ENCODE peak calls at places on chromosomes 2 and 18, in five cellular contexts. One of them, this sample, is unnamed.

GRCh38 chr2:26503238-26503880 is 25.4 kb upstream of the OTOF start:
- DNase-seq in non-pigmented ciliary epithelial cell: no peak
- DNase-seq in endothelial cell: peak
- DNase-seq in cardiac muscle cell: peak
- DNase-seq in T-cell: peak
- DNase-seq in this sample: peak

GRCh38 chr2:239529313-239530015 is 128.6 kb upstream of the HDAC4 start:
- DNase-seq in cardiac muscle cell: no peak
- DNase-seq in T-cell: no peak
- DNase-seq in non-pigmented ciliary epithelial cell: no peak
- DNase-seq in endothelial cell: no peak
- DNase-seq in this sample: no peak

GRCh38 chr18:55732227-55733106 is 144.5 kb upstream of the TCF4 start:
- DNase-seq in non-pigmented ciliary epithelial cell: peak
- DNase-seq in endothelial cell: no peak
- DNase-seq in cardiac muscle cell: peak
- DNase-seq in T-cell: no peak
- DNase-seq in this sample: no peak

GRCh38 chr18:31230495-31230894 is 67.8 kb upstream of the DSC1 start:
- DNase-seq in non-pigmented ciliary epithelial cell: no peak
- DNase-seq in endothelial cell: no peak
- DNase-seq in cardiac muscle cell: peak
- DNase-seq in T-cell: no peak
- DNase-seq in this sample: peak

GRCh38 chr18:45249306-45249705 is 366.0 kb upstream of the SLC14A2 start:
- DNase-seq in endothelial cell: no peak
- DNase-seq in T-cell: no peak
- DNase-seq in cardiac muscle cell: peak
- DNase-seq in non-pigmented ciliary epithelial cell: no peak
- DNase-seq in this sample: no peak

GRCh38 chr18:75280427-75281280 is 70.1 kb downstream of the TSHZ1 start:
- DNase-seq in T-cell: no peak
- DNase-seq in non-pigmented ciliary epithelial cell: no peak
- DNase-seq in endothelial cell: no peak
- DNase-seq in cardiac muscle cell: no peak
- DNase-seq in this sample: no peak

GRCh38 chr2:145984541-145984940 is 1464.6 kb upstream of the ZEB2 start:
- DNase-seq in non-pigmented ciliary epithelial cell: peak
- DNase-seq in endothelial cell: no peak
- DNase-seq in cardiac muscle cell: peak
- DNase-seq in T-cell: no peak
- DNase-seq in this sample: peak

GRCh38 chr18:13877133-13877532 is 38.2 kb downstream of the MC2R start:
- DNase-seq in cardiac muscle cell: no peak
- DNase-seq in T-cell: no peak
- DNase-seq in endothelial cell: no peak
- DNase-seq in non-pigmented ciliary epithelial cell: no peak
- DNase-seq in this sample: no peak

GRCh38 chr2:3168230-3168891 is 209.3 kb downstream of the EIPR1 start:
- DNase-seq in endothelial cell: no peak
- DNase-seq in T-cell: no peak
- DNase-seq in cardiac muscle cell: peak
- DNase-seq in non-pigmented ciliary epithelial cell: peak
- DNase-seq in this sample: peak

GRCh38 chr18:5895300-5895885 is at the start of gene TMEM200C:
- DNase-seq in endothelial cell: peak
- DNase-seq in non-pigmented ciliary epithelial cell: no peak
- DNase-seq in T-cell: no peak
- DNase-seq in cardiac muscle cell: peak
- DNase-seq in this sample: no peak

GRCh38 chr2:234725528-234726264 is 226.1 kb upstream of the SH3BP4 start:
- DNase-seq in T-cell: no peak
- DNase-seq in non-pigmented ciliary epithelial cell: no peak
- DNase-seq in endothelial cell: no peak
- DNase-seq in cardiac muscle cell: no peak
- DNase-seq in this sample: no peak

GRCh38 chr18:74518456-74519315 is 15.6 kb upstream of the CNDP1 start:
- DNase-seq in endothelial cell: no peak
- DNase-seq in T-cell: no peak
- DNase-seq in cardiac muscle cell: no peak
- DNase-seq in non-pigmented ciliary epithelial cell: no peak
- DNase-seq in this sample: no peak

GRCh38 chr18:55318864-55319516 is 269.0 kb downstream of the TCF4 start:
- DNase-seq in cardiac muscle cell: peak
- DNase-seq in endothelial cell: no peak
- DNase-seq in non-pigmented ciliary epithelial cell: no peak
- DNase-seq in T-cell: no peak
- DNase-seq in this sample: no peak

GRCh38 chr2:27860111-27860510 is 30.1 kb downstream of the RBKS start:
- DNase-seq in cardiac muscle cell: peak
- DNase-seq in T-cell: no peak
- DNase-seq in non-pigmented ciliary epithelial cell: peak
- DNase-seq in endothelial cell: no peak
- DNase-seq in this sample: peak

GRCh38 chr2:54524236-54524991 is 68.3 kb downstream of the SPTBN1 start:
- DNase-seq in endothelial cell: no peak
- DNase-seq in non-pigmented ciliary epithelial cell: no peak
- DNase-seq in T-cell: no peak
- DNase-seq in cardiac muscle cell: peak
- DNase-seq in this sample: peak

GRCh38 chr2:202965810-202966454 is 48.7 kb upstream of the NBEAL1 start:
- DNase-seq in non-pigmented ciliary epithelial cell: peak
- DNase-seq in T-cell: no peak
- DNase-seq in cardiac muscle cell: peak
- DNase-seq in endothelial cell: no peak
- DNase-seq in this sample: peak

GRCh38 chr2:133955174-133955573 is 298.7 kb upstream of the MGAT5 start:
- DNase-seq in cardiac muscle cell: no peak
- DNase-seq in non-pigmented ciliary epithelial cell: no peak
- DNase-seq in T-cell: no peak
- DNase-seq in endothelial cell: no peak
- DNase-seq in this sample: no peak

GRCh38 chr2:214019229-214019972 is 391.5 kb upstream of the VWC2L start:
- DNase-seq in endothelial cell: no peak
- DNase-seq in cardiac muscle cell: peak
- DNase-seq in T-cell: no peak
- DNase-seq in non-pigmented ciliary epithelial cell: peak
- DNase-seq in this sample: peak

GRCh38 chr2:172775319-172775718 is 39.7 kb downstream of the RAPGEF4 start:
- DNase-seq in cardiac muscle cell: no peak
- DNase-seq in endothelial cell: no peak
- DNase-seq in T-cell: no peak
- DNase-seq in non-pigmented ciliary epithelial cell: no peak
- DNase-seq in this sample: no peak

GRCh38 chr2:72361042-72361441 is 213.4 kb upstream of the CYP26B1 start:
- DNase-seq in endothelial cell: no peak
- DNase-seq in non-pigmented ciliary epithelial cell: no peak
- DNase-seq in T-cell: no peak
- DNase-seq in cardiac muscle cell: no peak
- DNase-seq in this sample: no peak

GRCh38 chr2:235827585-235827992 is 333.7 kb downstream of the AGAP1 start:
- DNase-seq in endothelial cell: no peak
- DNase-seq in non-pigmented ciliary epithelial cell: peak
- DNase-seq in cardiac muscle cell: peak
- DNase-seq in T-cell: no peak
- DNase-seq in this sample: no peak

GRCh38 chr2:227370791-227371312 is 8.3 kb downstream of the TM4SF20 start:
- DNase-seq in T-cell: no peak
- DNase-seq in cardiac muscle cell: peak
- DNase-seq in non-pigmented ciliary epithelial cell: peak
- DNase-seq in endothelial cell: no peak
- DNase-seq in this sample: no peak

GRCh38 chr2:44245068-44245861 is 30.0 kb upstream of the SLC3A1 start:
- DNase-seq in endothelial cell: no peak
- DNase-seq in cardiac muscle cell: no peak
- DNase-seq in non-pigmented ciliary epithelial cell: no peak
- DNase-seq in T-cell: no peak
- DNase-seq in this sample: peak